ENCODE peak calls at places on chromosome 11, in eight cellular contexts. G, K, Y, A, J, X, Q and N are unnamed samples.

GRCh38 chr11:62694455-62695167 is 5.3 kb upstream of the LRRN4CL start:
- DNase-seq in X (peak), Q (peak), Y (peak), G (peak), K (peak), A (peak), J (peak), N (peak)

GRCh38 chr11:102225689-102226562 is 91.4 kb upstream of the BIRC3 start:
- DNase-seq in Q (no peak), G (no peak), J (peak), K (peak), X (no peak), A (no peak), Y (peak), N (no peak)

GRCh38 chr11:28476053-28476452 is 367.9 kb downstream of the METTL15 start:
- DNase-seq in K (no peak), Y (no peak), X (no peak), Q (no peak), A (no peak), J (no peak), G (no peak), N (no peak)

GRCh38 chr11:69746780-69747742 is 28.1 kb downstream of the FGF4 start:
- DNase-seq in K (peak), X (no peak), G (no peak), J (no peak), Y (peak), A (no peak), Q (no peak), N (no peak)

GRCh38 chr11:78798567-78799170 is 224.0 kb upstream of the NARS2 start:
- DNase-seq in X (peak), Y (peak), J (peak), A (no peak), Q (peak), G (no peak), K (peak), N (peak)

GRCh38 chr11:128548655-128549255 is 38.6 kb downstream of the ETS1 start:
- DNase-seq in Q (no peak), A (no peak), K (peak), G (no peak), J (no peak), X (no peak), Y (peak), N (peak)

GRCh38 chr11:111372538-111372937 is 6.5 kb downstream of the POU2AF1 start:
- DNase-seq in J (no peak), A (no peak), X (no peak), K (no peak), Y (no peak), G (peak), Q (no peak), N (no peak)

GRCh38 chr11:29452131-29452530 is 564.7 kb downstream of the KCNA4 start:
- DNase-seq in K (peak), G (no peak), X (no peak), Y (no peak), J (no peak), Q (no peak), A (no peak), N (no peak)

GRCh38 chr11:94837317-94837716 is 69.2 kb downstream of the AMOTL1 start:
- DNase-seq in G (no peak), X (no peak), A (no peak), K (no peak), J (no peak), Y (no peak), Q (no peak), N (no peak)

GRCh38 chr11:10693509-10694071 is at the start of gene IRAG1:
- DNase-seq in X (peak), G (no peak), Q (peak), J (no peak), Y (peak), K (peak), A (no peak), N (no peak)

GRCh38 chr11:67274768-67275605 is 8.7 kb downstream of the GRK2 start:
- DNase-seq in Y (no peak), X (no peak), G (no peak), Q (no peak), J (no peak), K (no peak), A (no peak), N (no peak)

GRCh38 chr11:19955660-19956059 is 204.6 kb downstream of the DBX1 start:
- DNase-seq in X (no peak), K (no peak), Q (no peak), G (no peak), J (no peak), A (no peak), Y (no peak), N (no peak)

GRCh38 chr11:126764221-126764620 is 236.3 kb downstream of the KIRREL3 start:
- DNase-seq in Q (no peak), K (no peak), X (no peak), G (peak), J (no peak), A (no peak), Y (no peak), N (no peak)

GRCh38 chr11:72982286-72982685 is 159.8 kb downstream of the FCHSD2 start:
- DNase-seq in X (no peak), A (no peak), Q (no peak), K (no peak), G (no peak), J (no peak), Y (no peak), N (no peak)

GRCh38 chr11:128324531-128325141 is 262.7 kb downstream of the ETS1 start:
- DNase-seq in X (no peak), G (no peak), K (no peak), Y (peak), J (no peak), A (peak), Q (no peak), N (no peak)

GRCh38 chr11:128297111-128297651 is 290.2 kb downstream of the ETS1 start:
- DNase-seq in A (peak), Y (no peak), J (no peak), Q (no peak), G (peak), X (no peak), K (no peak), N (no peak)

GRCh38 chr11:3093281-3094191 is 36.3 kb upstream of the CARS1 start:
- DNase-seq in K (no peak), X (no peak), Y (no peak), G (no peak), J (no peak), Q (no peak), A (no peak), N (no peak)